ENCODE peak calls at places on chromosome 13, in ten cellular contexts. K is RWPE1; Q is coronary artery; W is CD8-positive, alpha-beta memory T cell; E is stomach; V is Peyer's patch; H is ascending aorta; N is cardiac muscle cell; O is foreskin keratinocyte; A is lung. L is an unnamed sample.

GRCh38 chr13:69579351-69579750 is 528.3 kb upstream of the ATXN8OS start:
- DNase-seq in K (no peak), Q (no peak), W (no peak), E (no peak), V (no peak), H (no peak), N (no peak), O (no peak), A (no peak), L (no peak)

GRCh38 chr13:86282450-86282849 is 483.2 kb upstream of the SLITRK6 start:
- DNase-seq in K (no peak), Q (no peak), W (no peak), E (no peak), V (no peak), H (no peak), N (no peak), O (no peak), A (no peak), L (no peak)

GRCh38 chr13:64459778-64460177 is 2770.4 kb downstream of the PCDH9 start:
- DNase-seq in K (no peak), Q (no peak), W (no peak), E (no peak), V (no peak), H (no peak), N (no peak), O (no peak), A (no peak), L (no peak)

GRCh38 chr13:96052655-96053002 is 572 bp downstream of the UGGT2 start:
- DNase-seq in K (peak), Q (peak), W (no peak), E (no peak), V (no peak), H (no peak), N (peak), O (peak), A (no peak), L (no peak)

GRCh38 chr13:30443957-30444404 is 21.7 kb downstream of the UBE2L5 start:
- DNase-seq in K (no peak), Q (no peak), W (no peak), E (no peak), V (no peak), H (no peak), N (no peak), O (no peak), A (no peak), L (no peak)

GRCh38 chr13:98172570-98173405 is 4.3 kb downstream of the RNF113B start:
- DNase-seq in K (no peak), Q (no peak), W (no peak), E (no peak), V (no peak), H (no peak), N (peak), O (no peak), A (no peak), L (no peak)

GRCh38 chr13:73708393-73708985 is 425.7 kb downstream of the KLF12 start:
- DNase-seq in K (peak), Q (no peak), W (peak), E (peak), V (no peak), H (no peak), N (peak), O (peak), A (peak), L (peak)

GRCh38 chr13:104385409-104385808 is 1319.2 kb upstream of the SLC10A2 start:
- DNase-seq in K (peak), Q (no peak), W (no peak), E (no peak), V (no peak), H (no peak), N (peak), O (peak), A (no peak), L (no peak)

GRCh38 chr13:75365724-75366173 is 116.2 kb downstream of the TBC1D4 start:
- DNase-seq in K (peak), Q (no peak), W (no peak), E (no peak), V (no peak), H (no peak), N (peak), O (peak), A (no peak), L (no peak)

GRCh38 chr13:21522847-21523246 is 63.7 kb upstream of the ZDHHC20 start:
- DNase-seq in K (no peak), Q (no peak), W (no peak), E (no peak), V (no peak), H (no peak), N (no peak), O (no peak), A (no peak), L (no peak)

GRCh38 chr13:64078025-64078424 is 2662.4 kb upstream of the PCDH20 start:
- DNase-seq in K (no peak), Q (no peak), W (no peak), E (no peak), V (no peak), H (no peak), N (no peak), O (no peak), A (no peak), L (no peak)

GRCh38 chr13:40682449-40683240 is 16.2 kb upstream of the FOXO1 start:
- DNase-seq in K (no peak), Q (no peak), W (no peak), E (no peak), V (no peak), H (no peak), N (peak), O (no peak), A (no peak), L (peak)

GRCh38 chr13:24277721-24278120 is 31.7 kb upstream of the C1QTNF9 start:
- DNase-seq in K (no peak), Q (peak), W (no peak), E (no peak), V (no peak), H (no peak), N (no peak), O (no peak), A (no peak), L (no peak)

GRCh38 chr13:46659413-46660065 is 106.6 kb downstream of the LRCH1 start:
- DNase-seq in K (no peak), Q (no peak), W (no peak), E (peak), V (no peak), H (no peak), N (no peak), O (no peak), A (no peak), L (no peak)

GRCh38 chr13:113510871-113511270 is 20.4 kb upstream of the DCUN1D2 start:
- DNase-seq in K (no peak), Q (no peak), W (no peak), E (no peak), V (no peak), H (no peak), N (no peak), O (no peak), A (no peak), L (no peak)

GRCh38 chr13:95660981-95661581 is 15.9 kb upstream of the DNAJC3 start:
- DNase-seq in K (peak), Q (no peak), W (no peak), E (no peak), V (no peak), H (no peak), N (peak), O (peak), A (no peak), L (peak)

GRCh38 chr13:73224708-73225107 is 165.9 kb downstream of the KLF5 start:
- DNase-seq in K (no peak), Q (no peak), W (no peak), E (no peak), V (no peak), H (no peak), N (peak), O (no peak), A (no peak), L (no peak)

GRCh38 chr13:114043421-114044053 is 69.7 kb upstream of the C13orf46 start:
- DNase-seq in K (no peak), Q (no peak), W (no peak), E (peak), V (no peak), H (peak), N (peak), O (no peak), A (no peak), L (no peak)

GRCh38 chr13:50882816-50883215 is 26.8 kb upstream of the RNASEH2B start:
- DNase-seq in K (no peak), Q (no peak), W (no peak), E (no peak), V (no peak), H (no peak), N (no peak), O (no peak), A (no peak), L (no peak)

GRCh38 chr13:76813874-76814273 is 72.3 kb downstream of the KCTD12 start:
- DNase-seq in K (no peak), Q (no peak), W (no peak), E (peak), V (peak), H (no peak), N (no peak), O (peak), A (no peak), L (no peak)

GRCh38 chr13:107716241-107716640 is 499.1 kb downstream of the LIG4 start:
- DNase-seq in K (no peak), Q (no peak), W (no peak), E (no peak), V (no peak), H (no peak), N (no peak), O (no peak), A (no peak), L (no peak)

GRCh38 chr13:40688781-40689180 is 22.3 kb upstream of the FOXO1 start:
- DNase-seq in K (no peak), Q (no peak), W (no peak), E (no peak), V (no peak), H (no peak), N (no peak), O (no peak), A (no peak), L (no peak)

GRCh38 chr13:113584870-113585671 is 518 bp downstream of the TFDP1 start:
- DNase-seq in K (peak), Q (peak), W (peak), E (peak), V (peak), H (peak), N (no peak), O (no peak), A (peak), L (no peak)

GRCh38 chr13:76222511-76222910 is 586.4 kb downstream of the LMO7 start:
- DNase-seq in K (no peak), Q (no peak), W (no peak), E (no peak), V (no peak), H (no peak), N (no peak), O (no peak), A (no peak), L (no peak)

GRCh38 chr13:46572758-46573384 is 19.9 kb downstream of the LRCH1 start:
- DNase-seq in K (no peak), Q (no peak), W (no peak), E (no peak), V (no peak), H (no peak), N (no peak), O (no peak), A (no peak), L (no peak)

GRCh38 chr13:73767747-73768315 is 366.4 kb downstream of the KLF12 start:
- DNase-seq in K (peak), Q (no peak), W (peak), E (no peak), V (no peak), H (no peak), N (no peak), O (no peak), A (no peak), L (no peak)

GRCh38 chr13:69959041-69959440 is 148.6 kb upstream of the ATXN8OS start:
- DNase-seq in K (no peak), Q (no peak), W (no peak), E (no peak), V (no peak), H (no peak), N (no peak), O (no peak), A (no peak), L (no peak)

GRCh38 chr13:73056054-73056962 is 2.5 kb upstream of the KLF5 start:
- DNase-seq in K (peak), Q (no peak), W (no peak), E (no peak), V (no peak), H (no peak), N (peak), O (peak), A (no peak), L (no peak)

GRCh38 chr13:29956771-29957170 is 106.4 kb upstream of the UBL3 start:
- DNase-seq in K (no peak), Q (no peak), W (no peak), E (no peak), V (no peak), H (no peak), N (no peak), O (no peak), A (no peak), L (no peak)

GRCh38 chr13:112892759-112893569 is 76.0 kb upstream of the MCF2L start:
- DNase-seq in K (no peak), Q (no peak), W (no peak), E (peak), V (no peak), H (no peak), N (no peak), O (no peak), A (no peak), L (no peak)

GRCh38 chr13:107421951-107422350 is 793.4 kb downstream of the LIG4 start:
- DNase-seq in K (no peak), Q (no peak), W (no peak), E (no peak), V (no peak), H (no peak), N (peak), O (no peak), A (no peak), L (no peak)

GRCh38 chr13:113649212-113649611 is 8.8 kb downstream of the ATP4B start:
- DNase-seq in K (no peak), Q (peak), W (no peak), E (peak), V (peak), H (peak), N (no peak), O (no peak), A (no peak), L (no peak)

GRCh38 chr13:113915786-113916329 is 52.0 kb upstream of the GAS6 start:
- DNase-seq in K (no peak), Q (peak), W (no peak), E (peak), V (peak), H (peak), N (no peak), O (no peak), A (no peak), L (no peak)

GRCh38 chr13:30622551-30622950 is 4.8 kb downstream of the USPL1 start:
- DNase-seq in K (no peak), Q (no peak), W (no peak), E (no peak), V (no peak), H (no peak), N (no peak), O (no peak), A (no peak), L (no peak)

GRCh38 chr13:59452189-59452588 is 711.5 kb downstream of the DIAPH3 start:
- DNase-seq in K (no peak), Q (no peak), W (no peak), E (no peak), V (no peak), H (no peak), N (no peak), O (no peak), A (no peak), L (no peak)

DNA sequence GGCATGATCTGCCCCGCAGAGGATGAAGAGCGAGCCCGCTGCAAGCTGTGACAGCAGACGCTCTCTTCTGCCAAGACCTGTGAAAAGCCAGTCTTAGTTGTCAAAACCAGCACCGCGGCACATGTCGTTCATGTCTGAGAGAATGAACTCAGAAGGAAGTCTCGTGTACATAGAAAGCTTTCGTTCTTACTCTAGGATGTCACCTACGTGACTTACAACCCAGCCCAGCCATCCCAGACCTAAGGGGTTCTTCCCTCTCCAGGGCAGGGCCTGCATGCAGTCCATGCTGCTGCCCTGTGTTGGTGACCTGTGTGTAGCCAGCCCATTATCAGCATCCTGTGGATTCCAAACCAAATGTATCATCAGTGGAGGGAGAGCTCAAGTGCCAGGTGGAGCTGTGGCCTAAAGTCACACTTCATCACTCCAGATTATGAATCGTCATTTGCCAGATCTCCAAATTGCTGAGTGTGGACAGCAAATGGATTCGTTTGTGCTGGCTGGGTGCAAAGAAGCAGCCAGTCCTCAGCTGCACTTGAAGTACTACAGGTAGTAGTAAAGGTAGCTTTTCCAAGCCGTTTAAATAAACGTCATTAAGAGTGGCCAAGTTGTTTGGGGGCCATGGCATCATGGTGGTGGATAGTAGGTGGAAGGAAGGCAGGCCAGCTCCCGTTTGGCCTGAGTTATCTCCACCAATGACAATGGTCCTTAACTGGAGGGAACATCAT is 73.9 kb upstream of the GPR183 start:
- DNase-seq in K (no peak), Q (peak), W (peak), E (no peak), V (no peak), H (peak), N (no peak), O (no peak), A (no peak), L (peak)
- H3K27ac ChIP-seq in K (no peak), Q (no peak), W (peak), E (no peak), V (peak), H (no peak), N (no peak), O (no peak), A (no peak), L (peak)

DNA sequence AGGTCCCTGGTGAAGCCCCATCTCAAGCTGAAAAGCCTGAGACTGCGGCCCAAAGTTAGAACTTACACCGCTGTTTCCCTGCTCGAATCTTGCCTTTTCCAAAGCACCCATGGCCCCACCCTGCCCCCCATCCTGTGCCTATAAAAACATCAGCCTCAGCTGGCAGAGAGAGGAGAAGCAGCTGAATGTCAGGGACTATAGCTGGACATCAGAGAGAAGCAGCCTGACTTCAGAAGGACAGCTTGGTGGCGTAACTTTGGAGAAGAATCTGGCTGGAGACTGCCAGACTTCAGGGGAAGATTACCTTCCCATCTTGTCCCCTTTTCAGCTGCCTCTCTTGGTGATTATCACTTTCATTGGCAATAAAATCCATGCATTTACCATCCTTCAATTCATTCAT is 9.3 kb upstream of the RCBTB2 start:
- DNase-seq in K (no peak), Q (no peak), W (no peak), E (no peak), V (no peak), H (no peak), N (no peak), O (no peak), A (no peak), L (no peak)
- H3K27ac ChIP-seq in K (no peak), Q (peak), W (no peak), E (no peak), V (no peak), H (no peak), N (peak), O (no peak), A (no peak), L (no peak)

GRCh38 chr13:32031815-32032345 is 306 bp downstream of the FRY start:
- DNase-seq in K (no peak), Q (no peak), W (no peak), E (no peak), V (no peak), H (no peak), N (no peak), O (no peak), A (no peak), L (no peak)
- H3K27ac ChIP-seq in K (no peak), Q (peak), W (no peak), E (peak), V (peak), H (peak), N (no peak), O (no peak), A (peak), L (peak)

DNA sequence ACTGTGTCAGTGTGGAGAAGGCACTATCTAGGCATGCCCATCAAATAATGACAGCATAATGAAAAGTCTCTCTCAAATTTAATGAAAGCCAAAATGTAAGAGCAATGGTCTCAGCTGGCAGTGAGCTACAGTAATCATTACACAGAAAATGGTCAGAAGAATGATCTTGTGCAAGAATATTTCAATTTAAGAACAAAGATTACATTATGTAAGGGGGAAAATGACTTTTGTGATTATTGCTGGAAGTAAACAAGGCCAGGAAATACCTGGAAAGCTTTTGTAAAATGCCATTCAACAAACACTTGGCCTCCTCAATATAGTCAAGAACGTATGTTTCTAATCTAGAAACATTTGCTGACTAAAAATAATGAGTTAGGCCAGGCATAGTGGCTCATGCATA is 89.1 kb downstream of the CAB39L start:
- DNase-seq in K (no peak), Q (no peak), W (no peak), E (no peak), V (no peak), H (no peak), N (no peak), O (no peak), A (no peak), L (no peak)
- H3K27ac ChIP-seq in K (no peak), Q (peak), W (no peak), E (no peak), V (no peak), H (peak), N (no peak), O (no peak), A (no peak), L (no peak)